ENCODE peak calls at places on chromosomes 11 and 22, in six cellular contexts. T is body of pancreas, W is HCT116, K is upper lobe of left lung, C is spleen, B is breast epithelium. Q is an unnamed sample. For H3K4me1, the result is how much of the 10 kb centered on the place peaks cover.

GRCh38 chr22:30861688-30862552 is 106.7 kb downstream of the MORC2 start:
- DNase-seq in T (no peak), W (no peak), K (no peak), C (peak), B (no peak), Q (no peak)

GRCh38 chr11:61851128-61851899 is 23.2 kb downstream of the FADS2 start:
- DNase-seq in T (no peak), W (no peak), K (no peak), C (peak), B (no peak), Q (no peak)

GRCh38 chr22:39435616-39436015 is 21.2 kb upstream of the MGAT3 start:
- DNase-seq in T (no peak), W (no peak), K (no peak), C (no peak), B (no peak), Q (no peak)

GRCh38 chr11:73359341-73359740 is 16.9 kb upstream of the RELT start:
- DNase-seq in T (peak), W (no peak), K (no peak), C (no peak), B (no peak), Q (no peak)

GRCh38 chr11:7536102-7536501 is 22.3 kb downstream of the PPFIBP2 start:
- DNase-seq in T (no peak), W (no peak), K (no peak), C (no peak), B (no peak), Q (no peak)

GRCh38 chr22:43854151-43854785 is 8.0 kb downstream of the SULT4A1 start:
- DNase-seq in T (no peak), W (no peak), K (no peak), C (peak), B (no peak), Q (no peak)

GRCh38 chr11:122036022-122036421 is 80.0 kb downstream of the BLID start:
- DNase-seq in T (no peak), W (no peak), K (no peak), C (no peak), B (no peak), Q (no peak)

GRCh38 chr22:22997262-22997898 is 72.9 kb upstream of the GNAZ start:
- DNase-seq in T (no peak), W (no peak), K (no peak), C (no peak), B (no peak), Q (no peak)

GRCh38 chr11:8908099-8908498 is 2.9 kb upstream of the AKIP1 start:
- DNase-seq in T (no peak), W (no peak), K (no peak), C (no peak), B (no peak), Q (no peak)

GRCh38 chr11:64225608-64226506 is at the start of the genes NUDT22 and TRPT1:
- DNase-seq in T (peak), W (no peak), K (peak), C (peak), B (peak), Q (peak)

GRCh38 chr11:33801821-33802413 is 27.6 kb upstream of the FBXO3 start:
- DNase-seq in T (no peak), W (peak), K (no peak), C (no peak), B (no peak), Q (no peak)

GRCh38 chr11:56849852-56850251 is 101.4 kb upstream of the OR9G4 start:
- DNase-seq in T (no peak), W (no peak), K (no peak), C (no peak), B (no peak), Q (no peak)

DNA sequence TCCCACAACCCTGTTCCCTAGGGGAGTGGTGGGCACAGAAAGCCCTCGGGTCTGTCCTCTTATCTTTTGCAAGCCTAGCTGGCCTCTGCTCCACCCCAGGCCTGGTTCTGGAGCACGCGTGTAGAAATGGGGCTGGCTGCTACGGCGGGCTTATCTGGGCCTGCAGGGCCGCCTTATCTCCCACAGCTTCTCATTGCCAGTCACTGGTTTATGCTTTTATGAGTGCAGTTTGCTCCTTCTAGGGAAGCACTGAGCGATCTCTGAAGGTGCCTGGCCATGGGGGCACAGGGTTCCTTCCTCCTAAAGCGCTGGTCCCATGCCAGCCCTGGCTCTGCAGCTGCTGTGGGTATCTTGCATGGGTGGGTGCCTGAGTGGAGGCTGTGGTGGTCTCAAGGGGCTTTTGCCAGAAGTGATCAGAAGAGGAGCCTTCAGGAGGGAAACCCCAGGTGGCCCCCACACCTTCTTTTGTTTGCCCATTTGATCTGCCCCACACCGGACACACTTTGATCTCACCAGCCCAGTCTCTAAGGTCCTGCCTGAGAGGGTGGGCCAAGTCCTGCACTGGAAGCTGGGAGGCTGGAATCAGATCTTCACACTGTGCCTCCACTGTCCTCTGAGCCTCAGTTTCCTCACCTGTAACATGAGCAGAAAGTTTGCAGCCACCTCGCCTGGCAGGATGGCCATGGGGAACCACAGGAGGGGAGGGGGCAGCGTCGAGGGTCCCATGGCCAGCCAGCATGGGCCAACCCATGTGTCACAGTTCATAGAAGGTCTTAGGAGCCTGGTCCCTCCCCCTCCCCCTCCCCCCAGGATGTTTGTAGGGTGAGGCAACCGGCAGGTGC is 86.6 kb upstream of the FGF3 start:
- DNase-seq in T (no peak), W (no peak), K (no peak), C (peak), B (no peak), Q (no peak)
- H3K4me1 ChIP-seq in T (under half), W (under half), K (under half), C (under half), B (under half), Q (under half)

DNA sequence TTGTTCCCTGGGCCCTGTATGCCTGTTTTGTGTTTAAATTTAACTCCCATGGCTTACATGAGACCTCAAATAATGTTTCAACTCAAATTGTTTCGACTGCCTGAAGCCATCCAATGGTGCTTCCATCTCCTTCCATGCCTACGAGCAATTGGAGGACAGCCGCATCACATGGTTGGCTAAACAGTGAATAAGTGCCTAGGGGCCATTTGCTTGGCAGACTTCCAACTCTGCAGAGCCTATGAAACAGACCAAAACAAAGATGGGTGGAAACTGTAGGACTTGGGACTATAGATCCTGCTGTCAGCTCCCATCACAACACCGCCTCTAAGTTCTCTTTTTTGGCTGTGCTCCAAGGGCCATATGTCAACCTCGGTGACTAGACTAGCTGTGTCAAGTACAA is 84.1 kb downstream of the PARVA start:
- DNase-seq in T (no peak), W (no peak), K (no peak), C (no peak), B (no peak), Q (no peak)
- H3K27ac ChIP-seq in T (no peak), W (no peak), K (no peak), C (no peak), B (no peak), Q (no peak)

DNA sequence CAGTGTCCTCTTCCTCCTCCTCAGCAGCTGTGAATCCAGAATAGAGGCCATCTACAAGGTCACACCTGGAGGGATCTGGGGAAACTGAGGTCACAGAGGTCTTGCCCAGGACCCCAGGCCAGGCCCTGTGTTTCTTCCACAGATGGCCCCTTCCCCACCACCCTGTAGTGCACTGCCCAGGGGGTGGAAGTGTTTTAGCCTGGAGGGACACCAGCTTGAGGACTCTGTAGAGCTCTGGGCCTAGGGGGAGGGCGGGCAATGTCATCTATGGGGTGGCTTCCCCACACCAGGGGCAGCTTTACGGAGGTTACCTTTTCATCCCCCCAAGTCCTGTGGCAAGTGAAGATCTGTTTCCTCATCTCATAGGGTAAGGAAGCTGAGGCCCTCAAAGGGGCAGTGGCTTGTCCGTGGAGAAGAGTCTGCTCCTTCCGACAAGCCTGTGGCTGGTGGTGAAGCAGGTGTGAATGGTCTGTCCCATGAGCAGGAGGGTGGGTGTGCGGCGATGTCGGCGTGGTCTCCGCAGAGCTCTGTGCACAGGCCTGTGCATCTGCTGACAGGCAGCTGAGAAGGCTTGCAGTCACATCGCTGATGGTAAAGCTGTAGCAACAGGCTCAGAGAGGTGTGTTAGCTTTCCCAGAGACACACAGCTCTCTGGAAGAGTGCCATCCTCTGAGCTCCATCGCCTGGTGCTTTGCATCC is 74.1 kb upstream of the WNT7B start:
- DNase-seq in T (no peak), W (no peak), K (peak), C (peak), B (peak), Q (no peak)
- H3K4me1 ChIP-seq in T (half or more), W (under half), K (half or more), C (half or more), B (under half), Q (under half)

GRCh38 chr11:107017433-107018227 is 646 bp downstream of the GUCY1A2 start:
- DNase-seq in T (peak), W (no peak), K (peak), C (peak), B (no peak), Q (no peak)

GRCh38 chr11:107014871-107015270 is 3.4 kb downstream of the GUCY1A2 start:
- DNase-seq in T (no peak), W (no peak), K (no peak), C (no peak), B (no peak), Q (no peak)

GRCh38 chr11:107018274-107018901 is at the start of gene GUCY1A2:
- DNase-seq in T (peak), W (no peak), K (no peak), C (peak), B (no peak), Q (no peak)

GRCh38 chr11:107018902-107019493 is 722 bp upstream of the GUCY1A2 start:
- DNase-seq in T (peak), W (no peak), K (peak), C (peak), B (no peak), Q (no peak)

DNA sequence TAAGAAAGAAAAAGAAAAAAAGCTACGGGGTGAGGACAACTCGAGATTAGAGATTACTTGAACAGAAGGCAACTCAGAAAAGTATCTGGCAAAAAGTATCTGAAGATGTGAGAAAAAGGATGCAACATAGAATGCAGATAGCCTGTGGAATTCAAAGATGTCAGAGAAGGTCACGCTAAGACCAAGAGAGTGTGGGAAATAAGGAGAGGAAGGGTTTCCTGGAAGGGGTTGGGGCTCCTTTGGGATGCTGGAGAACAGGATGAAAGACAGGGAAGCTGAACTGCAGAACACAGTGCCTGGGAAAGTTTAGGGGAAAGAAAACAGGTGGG is 1.2 kb downstream of the GUCY1A2 start:
- DNase-seq in T (no peak), W (no peak), K (no peak), C (no peak), B (no peak), Q (no peak)
- H3K27ac ChIP-seq in T (peak), W (no peak), K (no peak), C (peak), B (no peak), Q (no peak)

GRCh38 chr11:75342231-75342918 is 9.1 kb downstream of the ARRB1 start:
- DNase-seq in T (no peak), W (no peak), K (no peak), C (no peak), B (no peak), Q (no peak)

GRCh38 chr11:75338516-75339218 is 12.8 kb downstream of the ARRB1 start:
- DNase-seq in T (no peak), W (no peak), K (no peak), C (no peak), B (no peak), Q (no peak)

GRCh38 chr11:75341583-75341982 is 9.9 kb downstream of the ARRB1 start:
- DNase-seq in T (no peak), W (no peak), K (peak), C (no peak), B (no peak), Q (no peak)

GRCh38 chr11:75337195-75337654 is 14.2 kb downstream of the ARRB1 start:
- DNase-seq in T (no peak), W (no peak), K (peak), C (no peak), B (no peak), Q (no peak)

GRCh38 chr11:75339685-75340409 is 11.6 kb downstream of the ARRB1 start:
- DNase-seq in T (no peak), W (no peak), K (no peak), C (no peak), B (no peak), Q (no peak)
- H3K4me1 ChIP-seq in T (half or more), W (under half), K (half or more), C (half or more), B (half or more), Q (half or more)

DNA sequence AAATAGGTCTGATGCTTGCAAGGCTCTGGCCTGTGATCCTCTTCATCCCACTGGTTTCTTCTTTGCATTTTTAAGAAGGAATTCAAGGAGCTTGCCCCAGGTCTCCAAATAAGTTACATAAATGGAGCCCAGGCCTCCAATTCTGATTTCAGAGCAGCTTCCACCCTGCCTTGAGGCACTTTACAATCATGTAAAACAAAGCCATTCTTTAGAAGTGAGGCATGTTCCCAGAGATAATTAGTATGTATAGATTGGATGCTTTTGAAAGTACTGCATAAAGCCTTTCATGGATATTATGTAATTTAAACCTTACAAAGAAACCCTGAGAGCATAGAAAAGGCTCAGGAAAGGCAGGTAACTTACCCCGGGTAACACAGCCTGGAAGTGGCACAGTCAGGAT is 466.5 kb downstream of the MIAT start:
- DNase-seq in T (no peak), W (no peak), K (no peak), C (no peak), B (no peak), Q (no peak)
- H3K27ac ChIP-seq in T (no peak), W (no peak), K (no peak), C (no peak), B (no peak), Q (no peak)